ENCODE peak calls at places on chromosomes 7 and 10, in six cellular contexts. G, O, N, L, Z and J are unnamed samples.

GRCh38 chr10:79053481-79054202 is 15.1 kb upstream of the ZMIZ1 start:
- DNase-seq in G (no peak), O (no peak), N (no peak), L (no peak), Z (no peak), J (no peak)

GRCh38 chr7:1354661-1355567 is 104.4 kb downstream of the MICALL2 start:
- DNase-seq in G (no peak), O (no peak), N (no peak), L (no peak), Z (no peak), J (no peak)

GRCh38 chr10:34780818-34781380 is 34.2 kb downstream of the PARD3 start:
- DNase-seq in G (peak), O (no peak), N (no peak), L (peak), Z (peak), J (peak)

GRCh38 chr7:155693826-155694225 is 49.4 kb downstream of the RBM33 start:
- DNase-seq in G (no peak), O (no peak), N (no peak), L (no peak), Z (no peak), J (no peak)

GRCh38 chr7:2967705-2968104 is 76.0 kb downstream of the CARD11 start:
- DNase-seq in G (peak), O (no peak), N (no peak), L (no peak), Z (no peak), J (no peak)

GRCh38 chr10:329361-330099 is 194.3 kb downstream of the ZMYND11 start:
- DNase-seq in G (peak), O (peak), N (peak), L (no peak), Z (no peak), J (peak)

GRCh38 chr10:132145002-132145401 is 41.7 kb upstream of the DPYSL4 start:
- DNase-seq in G (no peak), O (no peak), N (no peak), L (no peak), Z (no peak), J (no peak)

GRCh38 chr7:75534727-75535307 is 42.7 kb downstream of the SPDYE5 start:
- DNase-seq in G (no peak), O (no peak), N (no peak), L (no peak), Z (no peak), J (no peak)

GRCh38 chr10:96673318-96674099 is 46.8 kb downstream of the PIK3AP1 start:
- DNase-seq in G (no peak), O (no peak), N (no peak), L (no peak), Z (no peak), J (no peak)

GRCh38 chr10:8183241-8183704 is 128.8 kb downstream of the GATA3 start:
- DNase-seq in G (no peak), O (peak), N (no peak), L (no peak), Z (no peak), J (peak)

GRCh38 chr7:31192996-31193395 is 140.9 kb downstream of the ADCYAP1R1 start:
- DNase-seq in G (peak), O (no peak), N (peak), L (peak), Z (peak), J (peak)

GRCh38 chr7:80428161-80429054 is 83.5 kb downstream of the GNAT3 start:
- DNase-seq in G (peak), O (no peak), N (peak), L (no peak), Z (no peak), J (peak)

GRCh38 chr10:103884681-103885139 is 29.3 kb upstream of the SH3PXD2A start:
- DNase-seq in G (peak), O (no peak), N (peak), L (peak), Z (peak), J (peak)

GRCh38 chr7:125661-126060 is 66.7 kb upstream of the FAM20C start:
- DNase-seq in G (no peak), O (no peak), N (no peak), L (no peak), Z (no peak), J (peak)

GRCh38 chr7:23759556-23760391 is 49.8 kb downstream of the STK31 start:
- DNase-seq in G (no peak), O (no peak), N (peak), L (no peak), Z (no peak), J (no peak)

GRCh38 chr10:24908793-24909423 is 43.5 kb downstream of the PRTFDC1 start:
- DNase-seq in G (no peak), O (no peak), N (no peak), L (no peak), Z (no peak), J (no peak)

GRCh38 chr7:56447864-56448693 is 331.9 kb upstream of the NUPR2 start:
- DNase-seq in G (no peak), O (no peak), N (no peak), L (no peak), Z (no peak), J (no peak)

GRCh38 chr10:97919012-97919411 is 69.4 kb downstream of the GOLGA7B start:
- DNase-seq in G (no peak), O (no peak), N (no peak), L (no peak), Z (no peak), J (no peak)

GRCh38 chr10:90621577-90621976 is 236.3 kb downstream of the HTR7 start:
- DNase-seq in G (peak), O (no peak), N (no peak), L (no peak), Z (peak), J (peak)

GRCh38 chr7:150860978-150861295 is 8.6 kb downstream of the AOC1 start:
- DNase-seq in G (no peak), O (no peak), N (no peak), L (no peak), Z (no peak), J (no peak)

GRCh38 chr10:74032900-74033655 is 35.2 kb downstream of the VCL start:
- DNase-seq in G (no peak), O (no peak), N (peak), L (no peak), Z (no peak), J (no peak)

GRCh38 chr10:125762692-125763648 is 12.7 kb downstream of the MMP21 start:
- DNase-seq in G (no peak), O (no peak), N (no peak), L (no peak), Z (no peak), J (no peak)

GRCh38 chr10:34058922-34059614 is 724.6 kb upstream of the NRP1 start:
- DNase-seq in G (no peak), O (no peak), N (no peak), L (no peak), Z (no peak), J (no peak)

GRCh38 chr10:15802375-15802949 is 57.8 kb downstream of the MINDY3 start:
- DNase-seq in G (no peak), O (no peak), N (no peak), L (no peak), Z (no peak), J (peak)

GRCh38 chr10:87578799-87579401 is 74.2 kb downstream of the MINPP1 start:
- DNase-seq in G (no peak), O (no peak), N (no peak), L (no peak), Z (no peak), J (no peak)

GRCh38 chr7:1125603-1125969 is 34.4 kb downstream of the ZFAND2A start:
- DNase-seq in G (no peak), O (no peak), N (no peak), L (no peak), Z (no peak), J (no peak)

GRCh38 chr7:12951397-12951801 is 264.0 kb downstream of the ARL4A start:
- DNase-seq in G (no peak), O (no peak), N (no peak), L (no peak), Z (no peak), J (no peak)

GRCh38 chr7:100088095-100088620 is 611 bp upstream of the COPS6 start:
- DNase-seq in G (no peak), O (no peak), N (no peak), L (no peak), Z (no peak), J (no peak)

GRCh38 chr10:68899186-68899745 is 1.8 kb upstream of the DDX50 start:
- DNase-seq in G (no peak), O (no peak), N (no peak), L (no peak), Z (no peak), J (no peak)

GRCh38 chr7:109009636-109010035 is 440.0 kb downstream of the DNAJB9 start:
- DNase-seq in G (no peak), O (no peak), N (no peak), L (no peak), Z (no peak), J (no peak)

GRCh38 chr7:45890125-45890901 is 2.0 kb downstream of the IGFBP1 start:
- DNase-seq in G (no peak), O (no peak), N (no peak), L (no peak), Z (no peak), J (no peak)

GRCh38 chr10:88527245-88527644 is 55.9 kb downstream of the RNLS start:
- DNase-seq in G (no peak), O (no peak), N (no peak), L (no peak), Z (no peak), J (no peak)

GRCh38 chr10:69446229-69446628 is 5.0 kb upstream of the TSPAN15 start:
- DNase-seq in G (no peak), O (no peak), N (no peak), L (no peak), Z (no peak), J (no peak)

GRCh38 chr10:95327367-95327766 is 36.6 kb upstream of the PDLIM1 start:
- DNase-seq in G (no peak), O (no peak), N (peak), L (no peak), Z (no peak), J (peak)

GRCh38 chr10:132065491-132066105 is at the start of gene JAKMIP3:
- DNase-seq in G (no peak), O (no peak), N (no peak), L (peak), Z (no peak), J (peak)

GRCh38 chr10:30111340-30111980 is 52.1 kb upstream of the JCAD start:
- DNase-seq in G (no peak), O (no peak), N (no peak), L (no peak), Z (no peak), J (peak)

GRCh38 chr7:135414850-135415439 is 95.0 kb downstream of the CNOT4 start:
- DNase-seq in G (peak), O (no peak), N (peak), L (no peak), Z (peak), J (peak)

GRCh38 chr10:35447693-35448407 is 111.5 kb downstream of the CCNY start:
- DNase-seq in G (no peak), O (no peak), N (peak), L (peak), Z (no peak), J (peak)